ENCODE peak calls at places on chromosomes 7 and 10, in eight cellular contexts. One of them, this sample, is unnamed.

GRCh38 chr10:64952042-64952441 is 1430.8 kb downstream of the REEP3 start:
- DNase-seq in left ventricle myocardium inferior: no peak
- DNase-seq in AG09309: no peak
- DNase-seq in upper lobe of right lung: no peak
- DNase-seq in GM10248: no peak
- DNase-seq in heart left ventricle: no peak
- DNase-seq in CD4-positive, alpha-beta T cell: no peak
- DNase-seq in Panc1: no peak
- DNase-seq in this sample: no peak

GRCh38 chr10:129840196-129840590 is 123.9 kb downstream of the EBF3 start:
- DNase-seq in left ventricle myocardium inferior: no peak
- DNase-seq in AG09309: no peak
- DNase-seq in upper lobe of right lung: no peak
- DNase-seq in GM10248: no peak
- DNase-seq in heart left ventricle: no peak
- DNase-seq in CD4-positive, alpha-beta T cell: no peak
- DNase-seq in Panc1: no peak
- DNase-seq in this sample: no peak

GRCh38 chr7:24896031-24896433 is 83.9 kb downstream of the OSBPL3 start:
- DNase-seq in left ventricle myocardium inferior: no peak
- DNase-seq in AG09309: no peak
- DNase-seq in upper lobe of right lung: no peak
- DNase-seq in GM10248: peak
- DNase-seq in heart left ventricle: no peak
- DNase-seq in CD4-positive, alpha-beta T cell: no peak
- DNase-seq in Panc1: no peak
- DNase-seq in this sample: no peak

GRCh38 chr7:45662540-45663166 is 88.5 kb downstream of the ADCY1 start:
- DNase-seq in left ventricle myocardium inferior: no peak
- DNase-seq in AG09309: no peak
- DNase-seq in upper lobe of right lung: no peak
- DNase-seq in GM10248: no peak
- DNase-seq in heart left ventricle: peak
- DNase-seq in CD4-positive, alpha-beta T cell: no peak
- DNase-seq in Panc1: no peak
- DNase-seq in this sample: no peak

GRCh38 chr10:124734311-124735166 is 9.6 kb downstream of the FAM53B start:
- DNase-seq in left ventricle myocardium inferior: no peak
- DNase-seq in AG09309: no peak
- DNase-seq in upper lobe of right lung: peak
- DNase-seq in GM10248: no peak
- DNase-seq in heart left ventricle: no peak
- DNase-seq in CD4-positive, alpha-beta T cell: no peak
- DNase-seq in Panc1: no peak
- DNase-seq in this sample: no peak

GRCh38 chr10:36494386-36494785 is 631.0 kb upstream of the ANKRD30A start:
- DNase-seq in left ventricle myocardium inferior: no peak
- DNase-seq in AG09309: peak
- DNase-seq in upper lobe of right lung: no peak
- DNase-seq in GM10248: no peak
- DNase-seq in heart left ventricle: no peak
- DNase-seq in CD4-positive, alpha-beta T cell: no peak
- DNase-seq in Panc1: peak
- DNase-seq in this sample: peak

GRCh38 chr10:31838065-31838464 is 90.6 kb downstream of the ARHGAP12 start:
- DNase-seq in left ventricle myocardium inferior: no peak
- DNase-seq in AG09309: no peak
- DNase-seq in upper lobe of right lung: no peak
- DNase-seq in GM10248: no peak
- DNase-seq in heart left ventricle: no peak
- DNase-seq in CD4-positive, alpha-beta T cell: no peak
- DNase-seq in Panc1: no peak
- DNase-seq in this sample: no peak

GRCh38 chr7:82183633-82184032 is 259.9 kb downstream of the CACNA2D1 start:
- DNase-seq in left ventricle myocardium inferior: no peak
- DNase-seq in AG09309: peak
- DNase-seq in upper lobe of right lung: no peak
- DNase-seq in GM10248: no peak
- DNase-seq in heart left ventricle: no peak
- DNase-seq in CD4-positive, alpha-beta T cell: no peak
- DNase-seq in Panc1: no peak
- DNase-seq in this sample: no peak

GRCh38 chr7:19145429-19146201 is 394 bp upstream of the FERD3L start:
- DNase-seq in left ventricle myocardium inferior: no peak
- DNase-seq in AG09309: no peak
- DNase-seq in upper lobe of right lung: no peak
- DNase-seq in GM10248: no peak
- DNase-seq in heart left ventricle: no peak
- DNase-seq in CD4-positive, alpha-beta T cell: no peak
- DNase-seq in Panc1: no peak
- DNase-seq in this sample: no peak

GRCh38 chr10:49737474-49738201 is 24.5 kb downstream of the OGDHL start:
- DNase-seq in left ventricle myocardium inferior: no peak
- DNase-seq in AG09309: no peak
- DNase-seq in upper lobe of right lung: peak
- DNase-seq in GM10248: no peak
- DNase-seq in heart left ventricle: no peak
- DNase-seq in CD4-positive, alpha-beta T cell: no peak
- DNase-seq in Panc1: no peak
- DNase-seq in this sample: no peak

GRCh38 chr10:23864631-23865147 is 344.2 kb upstream of the KIAA1217 start:
- DNase-seq in left ventricle myocardium inferior: no peak
- DNase-seq in AG09309: no peak
- DNase-seq in upper lobe of right lung: no peak
- DNase-seq in GM10248: no peak
- DNase-seq in heart left ventricle: no peak
- DNase-seq in CD4-positive, alpha-beta T cell: no peak
- DNase-seq in Panc1: no peak
- DNase-seq in this sample: no peak

GRCh38 chr7:129308047-129308446 is 83.2 kb downstream of the AHCYL2 start:
- DNase-seq in left ventricle myocardium inferior: peak
- DNase-seq in AG09309: no peak
- DNase-seq in upper lobe of right lung: no peak
- DNase-seq in GM10248: no peak
- DNase-seq in heart left ventricle: peak
- DNase-seq in CD4-positive, alpha-beta T cell: no peak
- DNase-seq in Panc1: no peak
- DNase-seq in this sample: no peak

GRCh38 chr10:131848741-131849590 is 51.8 kb upstream of the PPP2R2D start:
- DNase-seq in left ventricle myocardium inferior: no peak
- DNase-seq in AG09309: no peak
- DNase-seq in upper lobe of right lung: peak
- DNase-seq in GM10248: no peak
- DNase-seq in heart left ventricle: no peak
- DNase-seq in CD4-positive, alpha-beta T cell: no peak
- DNase-seq in Panc1: no peak
- DNase-seq in this sample: no peak

GRCh38 chr7:118918556-118918955 is 694.1 kb downstream of the ANKRD7 start:
- DNase-seq in left ventricle myocardium inferior: no peak
- DNase-seq in AG09309: no peak
- DNase-seq in upper lobe of right lung: no peak
- DNase-seq in GM10248: no peak
- DNase-seq in heart left ventricle: no peak
- DNase-seq in CD4-positive, alpha-beta T cell: no peak
- DNase-seq in Panc1: peak
- DNase-seq in this sample: no peak

GRCh38 chr10:3980660-3981059 is 195.7 kb upstream of the KLF6 start:
- DNase-seq in left ventricle myocardium inferior: no peak
- DNase-seq in AG09309: no peak
- DNase-seq in upper lobe of right lung: no peak
- DNase-seq in GM10248: no peak
- DNase-seq in heart left ventricle: no peak
- DNase-seq in CD4-positive, alpha-beta T cell: no peak
- DNase-seq in Panc1: no peak
- DNase-seq in this sample: no peak

GRCh38 chr7:1193593-1194424 is 33.8 kb upstream of the ZFAND2A start:
- DNase-seq in left ventricle myocardium inferior: peak
- DNase-seq in AG09309: no peak
- DNase-seq in upper lobe of right lung: no peak
- DNase-seq in GM10248: no peak
- DNase-seq in heart left ventricle: peak
- DNase-seq in CD4-positive, alpha-beta T cell: peak
- DNase-seq in Panc1: no peak
- DNase-seq in this sample: no peak

GRCh38 chr7:74612015-74612829 is 45.3 kb upstream of the GTF2I start:
- DNase-seq in left ventricle myocardium inferior: no peak
- DNase-seq in AG09309: no peak
- DNase-seq in upper lobe of right lung: peak
- DNase-seq in GM10248: no peak
- DNase-seq in heart left ventricle: no peak
- DNase-seq in CD4-positive, alpha-beta T cell: no peak
- DNase-seq in Panc1: no peak
- DNase-seq in this sample: no peak

GRCh38 chr7:70091362-70091761 is 493.1 kb downstream of the AUTS2 start:
- DNase-seq in left ventricle myocardium inferior: no peak
- DNase-seq in AG09309: no peak
- DNase-seq in upper lobe of right lung: no peak
- DNase-seq in GM10248: no peak
- DNase-seq in heart left ventricle: no peak
- DNase-seq in CD4-positive, alpha-beta T cell: no peak
- DNase-seq in Panc1: no peak
- DNase-seq in this sample: no peak

GRCh38 chr7:30284298-30285066 is at the start of gene ZNRF2:
- DNase-seq in left ventricle myocardium inferior: peak
- DNase-seq in AG09309: peak
- DNase-seq in upper lobe of right lung: peak
- DNase-seq in GM10248: peak
- DNase-seq in heart left ventricle: peak
- DNase-seq in CD4-positive, alpha-beta T cell: peak
- DNase-seq in Panc1: peak
- DNase-seq in this sample: peak
- TF ChIP-seq CTCF in left ventricle myocardium inferior: peak
- TF ChIP-seq CTCF in AG09309: peak
- TF ChIP-seq CTCF in upper lobe of right lung: peak
- TF ChIP-seq CTCF in GM10248: peak
- TF ChIP-seq CTCF in heart left ventricle: peak
- TF ChIP-seq CTCF in CD4-positive, alpha-beta T cell: peak
- TF ChIP-seq CTCF in Panc1: peak
- TF ChIP-seq CTCF in this sample: peak

DNA sequence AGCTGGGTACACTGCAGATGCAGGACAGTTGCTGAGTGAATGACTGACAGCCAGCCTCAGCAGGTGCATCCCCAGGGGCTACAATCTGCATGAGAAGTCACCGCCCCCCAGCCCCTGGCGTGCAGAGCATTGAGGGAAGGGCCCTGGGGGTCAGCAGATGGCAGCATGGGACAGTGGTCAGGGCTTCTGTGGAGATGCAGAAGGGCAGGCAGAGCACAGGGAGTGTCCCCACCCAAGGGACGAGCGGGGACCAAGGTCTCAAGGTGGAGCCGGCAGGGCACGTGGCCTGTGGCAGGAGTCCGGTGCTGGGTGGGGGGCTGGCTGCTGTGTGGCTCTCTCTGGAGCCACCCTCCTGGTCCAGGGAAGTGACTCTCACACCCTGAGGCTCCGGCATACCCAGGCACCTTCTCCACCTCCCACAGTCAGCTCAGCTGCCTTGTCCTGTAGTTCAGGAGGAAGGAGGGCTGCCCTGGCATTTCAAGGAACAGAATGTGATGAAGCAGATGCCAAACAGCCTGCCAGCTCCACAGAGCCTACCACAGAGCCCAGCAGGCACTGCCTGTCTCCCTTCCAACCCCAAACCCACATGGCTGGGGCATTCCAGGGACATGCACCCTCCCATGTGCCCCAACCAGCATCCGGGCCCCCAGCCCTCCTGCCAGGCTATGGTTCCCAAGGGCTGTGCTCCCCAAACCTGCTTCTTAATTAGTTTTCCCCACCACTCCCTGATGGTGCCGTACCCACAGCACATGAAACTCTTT is 114.5 kb downstream of the TMEM130 start:
- DNase-seq in left ventricle myocardium inferior: peak
- DNase-seq in AG09309: no peak
- DNase-seq in upper lobe of right lung: no peak
- DNase-seq in GM10248: peak
- DNase-seq in heart left ventricle: no peak
- DNase-seq in CD4-positive, alpha-beta T cell: no peak
- DNase-seq in Panc1: no peak
- DNase-seq in this sample: no peak
- TF ChIP-seq CTCF in left ventricle myocardium inferior: peak
- TF ChIP-seq CTCF in AG09309: no peak
- TF ChIP-seq CTCF in upper lobe of right lung: no peak
- TF ChIP-seq CTCF in GM10248: peak
- TF ChIP-seq CTCF in heart left ventricle: peak
- TF ChIP-seq CTCF in CD4-positive, alpha-beta T cell: no peak
- TF ChIP-seq CTCF in Panc1: no peak
- TF ChIP-seq CTCF in this sample: no peak

GRCh38 chr10:287814-288213 is 152.6 kb downstream of the ZMYND11 start:
- DNase-seq in left ventricle myocardium inferior: no peak
- DNase-seq in AG09309: no peak
- DNase-seq in upper lobe of right lung: no peak
- DNase-seq in GM10248: no peak
- DNase-seq in heart left ventricle: no peak
- DNase-seq in CD4-positive, alpha-beta T cell: no peak
- DNase-seq in Panc1: no peak
- DNase-seq in this sample: no peak
- TF ChIP-seq CTCF in left ventricle myocardium inferior: peak
- TF ChIP-seq CTCF in AG09309: peak
- TF ChIP-seq CTCF in upper lobe of right lung: no peak
- TF ChIP-seq CTCF in GM10248: no peak
- TF ChIP-seq CTCF in heart left ventricle: no peak
- TF ChIP-seq CTCF in CD4-positive, alpha-beta T cell: no peak
- TF ChIP-seq CTCF in Panc1: no peak
- TF ChIP-seq CTCF in this sample: peak

GRCh38 chr10:103837370-103838094 is 17.8 kb downstream of the SH3PXD2A start:
- DNase-seq in left ventricle myocardium inferior: no peak
- DNase-seq in AG09309: no peak
- DNase-seq in upper lobe of right lung: no peak
- DNase-seq in GM10248: no peak
- DNase-seq in heart left ventricle: no peak
- DNase-seq in CD4-positive, alpha-beta T cell: no peak
- DNase-seq in Panc1: no peak
- DNase-seq in this sample: no peak

GRCh38 chr10:103838851-103839512 is 16.4 kb downstream of the SH3PXD2A start:
- DNase-seq in left ventricle myocardium inferior: no peak
- DNase-seq in AG09309: no peak
- DNase-seq in upper lobe of right lung: no peak
- DNase-seq in GM10248: no peak
- DNase-seq in heart left ventricle: no peak
- DNase-seq in CD4-positive, alpha-beta T cell: no peak
- DNase-seq in Panc1: no peak
- DNase-seq in this sample: no peak

GRCh38 chr10:103836776-103837344 is 18.5 kb downstream of the SH3PXD2A start:
- DNase-seq in left ventricle myocardium inferior: no peak
- DNase-seq in AG09309: no peak
- DNase-seq in upper lobe of right lung: no peak
- DNase-seq in GM10248: no peak
- DNase-seq in heart left ventricle: no peak
- DNase-seq in CD4-positive, alpha-beta T cell: no peak
- DNase-seq in Panc1: no peak
- DNase-seq in this sample: no peak

GRCh38 chr10:103839513-103839864 is 15.9 kb downstream of the SH3PXD2A start:
- DNase-seq in left ventricle myocardium inferior: no peak
- DNase-seq in AG09309: no peak
- DNase-seq in upper lobe of right lung: no peak
- DNase-seq in GM10248: no peak
- DNase-seq in heart left ventricle: no peak
- DNase-seq in CD4-positive, alpha-beta T cell: no peak
- DNase-seq in Panc1: no peak
- DNase-seq in this sample: no peak

DNA sequence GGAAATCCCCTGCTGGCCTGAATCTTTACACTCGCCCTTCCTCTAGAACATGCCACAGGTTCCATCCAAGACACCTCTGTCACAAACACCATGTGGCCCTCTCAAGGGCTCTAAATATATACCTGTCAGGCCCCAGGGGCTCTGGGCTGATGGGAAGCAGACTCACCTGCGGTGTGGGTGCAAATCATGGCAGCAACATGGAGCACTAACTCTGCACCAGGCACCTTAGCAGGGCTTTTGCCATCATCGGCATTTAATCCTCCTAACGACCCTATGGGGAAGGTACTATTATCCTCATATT is 17.3 kb downstream of the SH3PXD2A start:
- DNase-seq in left ventricle myocardium inferior: no peak
- DNase-seq in AG09309: no peak
- DNase-seq in upper lobe of right lung: no peak
- DNase-seq in GM10248: no peak
- DNase-seq in heart left ventricle: no peak
- DNase-seq in CD4-positive, alpha-beta T cell: no peak
- DNase-seq in Panc1: no peak
- DNase-seq in this sample: no peak
- TF ChIP-seq CTCF in left ventricle myocardium inferior: no peak
- TF ChIP-seq CTCF in AG09309: no peak
- TF ChIP-seq CTCF in upper lobe of right lung: no peak
- TF ChIP-seq CTCF in GM10248: no peak
- TF ChIP-seq CTCF in heart left ventricle: no peak
- TF ChIP-seq CTCF in CD4-positive, alpha-beta T cell: no peak
- TF ChIP-seq CTCF in Panc1: no peak
- TF ChIP-seq CTCF in this sample: no peak

This sample was measured in HFF-Myc.